ENCODE peak calls at places on chromosomes 1 and 21, in five cellular contexts. One of them, this sample, is unnamed.

GRCh38 chr1:110056284-110056680 is 14.2 kb downstream of the ALX3 start:
- DNase-seq in ovary: no peak
- DNase-seq in progenitor cell of endocrine pancreas: no peak
- DNase-seq in prostate gland: no peak
- DNase-seq in small intestine: no peak
- DNase-seq in this sample: no peak

GRCh38 chr1:151399890-151400235 is 490 bp downstream of the PSMB4 start:
- DNase-seq in small intestine: peak; percentile 16
- DNase-seq in progenitor cell of endocrine pancreas: no peak
- DNase-seq in prostate gland: no peak
- DNase-seq in ovary: no peak
- DNase-seq in this sample: no peak

GRCh38 chr1:84763912-84764675 is 73.8 kb upstream of the SSX2IP start:
- DNase-seq in small intestine: no peak
- DNase-seq in prostate gland: no peak
- DNase-seq in progenitor cell of endocrine pancreas: no peak
- DNase-seq in ovary: no peak
- DNase-seq in this sample: no peak

GRCh38 chr1:156859523-156860112 is 701 bp upstream of the INSRR start:
- DNase-seq in prostate gland: no peak
- DNase-seq in progenitor cell of endocrine pancreas: no peak
- DNase-seq in small intestine: no peak
- DNase-seq in ovary: no peak
- DNase-seq in this sample: peak; percentile 73

GRCh38 chr1:229117664-229118300 is 153.1 kb upstream of the RAB4A start:
- DNase-seq in small intestine: peak; percentile 30
- DNase-seq in ovary: peak; percentile 64
- DNase-seq in prostate gland: peak; percentile 85
- DNase-seq in progenitor cell of endocrine pancreas: no peak
- DNase-seq in this sample: no peak

GRCh38 chr1:150362721-150363425 is 1.1 kb upstream of the RPRD2 start:
- DNase-seq in progenitor cell of endocrine pancreas: no peak
- DNase-seq in prostate gland: peak; percentile 13
- DNase-seq in small intestine: no peak
- DNase-seq in ovary: no peak
- DNase-seq in this sample: no peak

GRCh38 chr1:173128737-173129136 is 78.0 kb upstream of the TNFSF18 start:
- DNase-seq in progenitor cell of endocrine pancreas: no peak
- DNase-seq in ovary: no peak
- DNase-seq in prostate gland: no peak
- DNase-seq in small intestine: no peak
- DNase-seq in this sample: no peak

GRCh38 chr1:165712764-165713163 is 14.4 kb upstream of the ALDH9A1 start:
- DNase-seq in small intestine: no peak
- DNase-seq in ovary: no peak
- DNase-seq in prostate gland: no peak
- DNase-seq in progenitor cell of endocrine pancreas: no peak
- DNase-seq in this sample: no peak

GRCh38 chr1:48018799-48019198 is 21.6 kb upstream of the TRABD2B start:
- DNase-seq in progenitor cell of endocrine pancreas: no peak
- DNase-seq in small intestine: no peak
- DNase-seq in prostate gland: peak; percentile 39
- DNase-seq in ovary: no peak
- DNase-seq in this sample: no peak

GRCh38 chr1:20439282-20439681 is 46.7 kb downstream of the CAMK2N1 start:
- DNase-seq in ovary: no peak
- DNase-seq in progenitor cell of endocrine pancreas: no peak
- DNase-seq in prostate gland: no peak
- DNase-seq in small intestine: no peak
- DNase-seq in this sample: no peak

GRCh38 chr21:45363921-45364463 is 41.0 kb upstream of the COL18A1 start:
- DNase-seq in ovary: peak; percentile 87
- DNase-seq in progenitor cell of endocrine pancreas: no peak
- DNase-seq in prostate gland: peak; percentile 48
- DNase-seq in small intestine: peak; percentile 53
- DNase-seq in this sample: peak; percentile 67

This sample was measured in 8988T.